ENCODE peak calls at places on chromosome 16, in nine cellular contexts. F, G, P, D, R, N, C, U and J are unnamed samples.
A peak's percentile ranks its signal among the peaks of the same experiment; 100 is the strongest.

GRCh38 chr16:28298511-28298878 is 6.2 kb downstream of the SBK1 start:
- DNase-seq in F (no peak), G (no peak), P (no peak), D (no peak), R (no peak), N (no peak), C (no peak), U (no peak), J (no peak)

GRCh38 chr16:64910351-64910750 is 211.5 kb downstream of the CDH11 start:
- DNase-seq in F (no peak), G (no peak), P (peak; percentile 78), D (no peak), R (peak; percentile 94), N (no peak), C (no peak), U (no peak), J (no peak)

GRCh38 chr16:66549284-66550131 is at the start of gene TK2:
- DNase-seq in F (peak; percentile 91), G (peak; percentile 53), P (no peak), D (peak; percentile 81), R (no peak), N (peak; percentile 38), C (peak; percentile 83), U (peak; percentile 24), J (no peak)

GRCh38 chr16:79181419-79181818 is 419.1 kb downstream of the MAF start:
- DNase-seq in F (no peak), G (no peak), P (no peak), D (no peak), R (no peak), N (no peak), C (no peak), U (no peak), J (no peak)

GRCh38 chr16:73565263-73565662 is 517.3 kb upstream of the ZFHX3 start:
- DNase-seq in F (no peak), G (no peak), P (no peak), D (no peak), R (no peak), N (no peak), C (no peak), U (no peak), J (peak; percentile 13)

GRCh38 chr16:88591577-88592021 is 21.4 kb downstream of the ZC3H18 start:
- DNase-seq in F (no peak), G (no peak), P (no peak), D (no peak), R (no peak), N (no peak), C (peak; percentile 68), U (no peak), J (no peak)

GRCh38 chr16:29665294-29666077 is 2.4 kb downstream of the SPN start:
- DNase-seq in F (no peak), G (peak; percentile 36), P (no peak), D (no peak), R (no peak), N (peak; percentile 31), C (no peak), U (no peak), J (no peak)

GRCh38 chr16:81214745-81215166 is 23.7 kb upstream of the BCO1 start:
- DNase-seq in F (no peak), G (no peak), P (no peak), D (no peak), R (no peak), N (no peak), C (peak; percentile 68), U (no peak), J (peak; percentile 13)

GRCh38 chr16:11207646-11208045 is 48.4 kb downstream of the SOCS1 start:
- DNase-seq in F (no peak), G (no peak), P (no peak), D (no peak), R (no peak), N (no peak), C (no peak), U (no peak), J (no peak)

GRCh38 chr16:19704321-19705130 is 13.5 kb downstream of the KNOP1 start:
- DNase-seq in F (no peak), G (no peak), P (no peak), D (no peak), R (no peak), N (no peak), C (no peak), U (no peak), J (peak; percentile 42)

GRCh38 chr16:78775161-78775561 is 675.7 kb downstream of the WWOX start:
- DNase-seq in F (no peak), G (no peak), P (no peak), D (peak; percentile 61), R (no peak), N (no peak), C (no peak), U (no peak), J (no peak)

GRCh38 chr16:55655709-55656694 is at the start of gene SLC6A2:
- DNase-seq in F (peak; percentile 95), G (no peak), P (no peak), D (no peak), R (no peak), N (no peak), C (peak; percentile 27), U (no peak), J (no peak)

GRCh38 chr16:75029854-75030253 is 31.0 kb downstream of the ZNRF1 start:
- DNase-seq in F (no peak), G (no peak), P (no peak), D (no peak), R (peak; percentile 63), N (no peak), C (no peak), U (no peak), J (peak; percentile 35)

GRCh38 chr16:56998861-56999260 is 9.5 kb downstream of the NLRC5 start:
- DNase-seq in F (no peak), G (no peak), P (no peak), D (no peak), R (no peak), N (no peak), C (peak; percentile 34), U (no peak), J (no peak)

GRCh38 chr16:71367243-71367976 is 8.9 kb downstream of the CALB2 start:
- DNase-seq in F (peak; percentile 82), G (no peak), P (no peak), D (peak; percentile 44), R (no peak), N (no peak), C (peak; percentile 54), U (peak; percentile 9), J (peak; percentile 17)

GRCh38 chr16:82096641-82097040 is 61.6 kb downstream of the HSD17B2 start:
- DNase-seq in F (no peak), G (no peak), P (no peak), D (no peak), R (no peak), N (no peak), C (no peak), U (no peak), J (no peak)

GRCh38 chr16:27511657-27512056 is 38.1 kb downstream of the GTF3C1 start:
- DNase-seq in F (no peak), G (no peak), P (no peak), D (no peak), R (no peak), N (no peak), C (no peak), U (no peak), J (no peak)

GRCh38 chr16:51154271-51155171 is 3.5 kb upstream of the SALL1 start:
- DNase-seq in F (peak; percentile 33), G (no peak), P (no peak), D (no peak), R (no peak), N (no peak), C (no peak), U (no peak), J (no peak)

GRCh38 chr16:72939247-72939646 is 108.7 kb downstream of the ZFHX3 start:
- DNase-seq in F (no peak), G (no peak), P (peak; percentile 74), D (no peak), R (no peak), N (no peak), C (no peak), U (no peak), J (peak; percentile 26)

GRCh38 chr16:78436023-78436422 is 336.6 kb downstream of the WWOX start:
- DNase-seq in F (no peak), G (no peak), P (no peak), D (no peak), R (no peak), N (no peak), C (no peak), U (no peak), J (no peak)

GRCh38 chr16:50573279-50573678 is 25.1 kb downstream of the NKD1 start:
- DNase-seq in F (no peak), G (no peak), P (no peak), D (no peak), R (no peak), N (no peak), C (no peak), U (no peak), J (no peak)

GRCh38 chr16:67278773-67279295 is 498 bp upstream of the PLEKHG4 start:
- DNase-seq in F (peak; percentile 90), G (no peak), P (no peak), D (peak; percentile 86), R (no peak), N (peak; percentile 30), C (peak; percentile 61), U (peak; percentile 6), J (no peak)

GRCh38 chr16:65069766-65070165 is 52.1 kb downstream of the CDH11 start:
- DNase-seq in F (no peak), G (no peak), P (no peak), D (no peak), R (no peak), N (no peak), C (no peak), U (no peak), J (no peak)

GRCh38 chr16:81266680-81267095 is 28.2 kb downstream of the BCO1 start:
- DNase-seq in F (no peak), G (no peak), P (no peak), D (peak; percentile 44), R (no peak), N (no peak), C (peak; percentile 80), U (no peak), J (peak; percentile 77)

GRCh38 chr16:75246504-75247205 is 4.8 kb downstream of the BCAR1 start:
- DNase-seq in F (no peak), G (no peak), P (no peak), D (no peak), R (no peak), N (no peak), C (no peak), U (no peak), J (no peak)

GRCh38 chr16:64468515-64469090 is 653.3 kb downstream of the CDH11 start:
- DNase-seq in F (peak; percentile 1), G (no peak), P (no peak), D (no peak), R (no peak), N (no peak), C (no peak), U (no peak), J (no peak)

GRCh38 chr16:85891033-85891775 is 7.8 kb upstream of the IRF8 start:
- DNase-seq in F (no peak), G (no peak), P (no peak), D (no peak), R (no peak), N (no peak), C (no peak), U (no peak), J (peak; percentile 88)

GRCh38 chr16:68445458-68445857 is 2.9 kb downstream of the SMPD3 start:
- DNase-seq in F (peak; percentile 63), G (no peak), P (no peak), D (peak; percentile 53), R (no peak), N (no peak), C (peak; percentile 77), U (no peak), J (peak; percentile 58)

GRCh38 chr16:4945560-4946502 is 8.9 kb upstream of the PPL start:
- DNase-seq in F (no peak), G (no peak), P (no peak), D (no peak), R (no peak), N (no peak), C (no peak), U (no peak), J (peak; percentile 80)

GRCh38 chr16:88455610-88456355 is 2.7 kb downstream of the ZFPM1 start:
- DNase-seq in F (peak; percentile 63), G (peak; percentile 84), P (no peak), D (peak; percentile 78), R (no peak), N (peak; percentile 54), C (peak; percentile 79), U (peak; percentile 54), J (peak; percentile 39)

GRCh38 chr16:31277659-31278260 is 18.0 kb downstream of the ITGAM start:
- DNase-seq in F (no peak), G (no peak), P (no peak), D (no peak), R (no peak), N (no peak), C (no peak), U (no peak), J (no peak)